ENCODE peak calls at places on chromosomes 1 and 21, in ten cellular contexts. Q is HuH-7.5; I is substantia nigra; K is NAMALWA; W is 8988T; P is Calu3; A is activated naive CD8-positive, alpha-beta T cell treated with anti-CD3 and anti-CD28 coated beads for 36 hours; X is dermis blood vessel endothelial cell; C is fibroblast of the aortic adventitia; R is NCI-H526. H is an unnamed sample.

GRCh38 chr1:226653311-226653921 is 85.7 kb downstream of the ITPKB start:
- DNase-seq in Q (no peak), I (no peak), K (peak), W (no peak), P (no peak), A (peak), X (no peak), C (no peak), R (no peak), H (no peak)

GRCh38 chr21:41809891-41810596 is 43.2 kb upstream of the RIPK4 start:
- DNase-seq in Q (no peak), I (no peak), K (no peak), W (no peak), P (no peak), A (no peak), X (no peak), C (no peak), R (no peak), H (peak)

GRCh38 chr1:2538872-2539271 is 8.8 kb upstream of the HES5 start:
- DNase-seq in Q (no peak), I (no peak), K (no peak), W (no peak), P (no peak), A (no peak), X (no peak), C (no peak), R (no peak), H (no peak)

GRCh38 chr1:10975567-10976326 is 36.7 kb upstream of the TARDBP start:
- DNase-seq in Q (no peak), I (no peak), K (no peak), W (no peak), P (peak), A (no peak), X (peak), C (peak), R (no peak), H (peak)

GRCh38 chr1:61058477-61059245 is 23.7 kb upstream of the NFIA start:
- DNase-seq in Q (no peak), I (no peak), K (no peak), W (no peak), P (no peak), A (no peak), X (no peak), C (peak), R (no peak), H (no peak)

GRCh38 chr1:6103854-6104530 is 58.3 kb downstream of the KCNAB2 start:
- DNase-seq in Q (no peak), I (no peak), K (no peak), W (no peak), P (no peak), A (no peak), X (no peak), C (no peak), R (no peak), H (no peak)

GRCh38 chr1:100542264-100542663 is 4.3 kb downstream of the GPR88 start:
- DNase-seq in Q (no peak), I (no peak), K (no peak), W (no peak), P (no peak), A (no peak), X (no peak), C (no peak), R (no peak), H (no peak)

GRCh38 chr1:174262747-174263241 is 103.5 kb downstream of the RABGAP1L start:
- DNase-seq in Q (peak), I (no peak), K (peak), W (peak), P (peak), A (no peak), X (peak), C (peak), R (peak), H (peak)

GRCh38 chr1:204241914-204242313 is 28.1 kb upstream of the GOLT1A start:
- DNase-seq in Q (no peak), I (no peak), K (no peak), W (no peak), P (no peak), A (no peak), X (no peak), C (no peak), R (no peak), H (no peak)

GRCh38 chr1:202243006-202243405 is 49.4 kb downstream of the LGR6 start:
- DNase-seq in Q (no peak), I (no peak), K (no peak), W (no peak), P (no peak), A (no peak), X (no peak), C (no peak), R (no peak), H (no peak)

GRCh38 chr21:37642493-37642892 is 273.8 kb downstream of the KCNJ6 start:
- DNase-seq in Q (no peak), I (no peak), K (peak), W (no peak), P (peak), A (peak), X (peak), C (no peak), R (peak), H (no peak)

GRCh38 chr1:178627037-178627436 is 98.0 kb upstream of the RALGPS2 start:
- DNase-seq in Q (no peak), I (no peak), K (no peak), W (no peak), P (no peak), A (no peak), X (no peak), C (no peak), R (no peak), H (no peak)

GRCh38 chr1:10890391-10891073 is 94.1 kb upstream of the CASZ1 start:
- DNase-seq in Q (no peak), I (no peak), K (no peak), W (no peak), P (peak), A (no peak), X (no peak), C (no peak), R (no peak), H (no peak)

GRCh38 chr1:14850563-14850962 is 252.1 kb downstream of the KAZN start:
- DNase-seq in Q (no peak), I (no peak), K (no peak), W (no peak), P (peak), A (no peak), X (no peak), C (no peak), R (peak), H (no peak)

GRCh38 chr1:46749403-46749802 is 30.5 kb upstream of the EFCAB14 start:
- DNase-seq in Q (no peak), I (no peak), K (no peak), W (no peak), P (no peak), A (no peak), X (no peak), C (no peak), R (no peak), H (no peak)

GRCh38 chr1:147509786-147510360 is 31.4 kb upstream of the BCL9 start:
- DNase-seq in Q (no peak), I (no peak), K (no peak), W (no peak), P (no peak), A (no peak), X (no peak), C (no peak), R (no peak), H (no peak)

GRCh38 chr1:6112690-6113005 is 67.0 kb downstream of the KCNAB2 start:
- DNase-seq in Q (no peak), I (no peak), K (no peak), W (no peak), P (no peak), A (no peak), X (no peak), C (no peak), R (no peak), H (no peak)

GRCh38 chr1:160092366-160093068 is 5.9 kb downstream of the IGSF8 start:
- DNase-seq in Q (no peak), I (peak), K (no peak), W (no peak), P (no peak), A (no peak), X (no peak), C (no peak), R (no peak), H (no peak)

GRCh38 chr1:173409613-173410012 is 67.5 kb upstream of the PRDX6 start:
- DNase-seq in Q (no peak), I (no peak), K (peak), W (no peak), P (no peak), A (no peak), X (peak), C (peak), R (peak), H (no peak)

GRCh38 chr1:202088216-202088615 is 34.5 kb upstream of the GPR37L1 start:
- DNase-seq in Q (no peak), I (no peak), K (no peak), W (no peak), P (no peak), A (no peak), X (no peak), C (no peak), R (peak), H (no peak)

GRCh38 chr1:160491017-160491416 is 32.0 kb downstream of the SLAMF6 start:
- DNase-seq in Q (no peak), I (no peak), K (peak), W (no peak), P (no peak), A (no peak), X (no peak), C (no peak), R (no peak), H (no peak)

GRCh38 chr1:209246660-209247059 is 336.9 kb upstream of the CAMK1G start:
- DNase-seq in Q (no peak), I (no peak), K (no peak), W (no peak), P (no peak), A (no peak), X (no peak), C (peak), R (no peak), H (no peak)